ENCODE peak calls at places on chromosomes 5 and 9, in five cellular contexts. One of them, this sample, is unnamed.

GRCh38 chr5:16970826-16971225 is 34.7 kb upstream of the MYO10 start:
- DNase-seq in hepatocyte: no peak
- DNase-seq in BJ: no peak
- DNase-seq in OCI-LY7: no peak
- DNase-seq in heart left ventricle: no peak
- DNase-seq in this sample: no peak

GRCh38 chr9:89844075-89844474 is 239.3 kb downstream of the GADD45G start:
- DNase-seq in BJ: no peak
- DNase-seq in heart left ventricle: no peak
- DNase-seq in hepatocyte: no peak
- DNase-seq in OCI-LY7: no peak
- DNase-seq in this sample: no peak

GRCh38 chr5:159571501-159572244 is 241.4 kb upstream of the IL12B start:
- DNase-seq in BJ: no peak
- DNase-seq in hepatocyte: peak; percentile 36
- DNase-seq in OCI-LY7: no peak
- DNase-seq in heart left ventricle: no peak
- DNase-seq in this sample: no peak

GRCh38 chr9:1721219-1721618 is 293.9 kb upstream of the SMARCA2 start:
- DNase-seq in heart left ventricle: no peak
- DNase-seq in hepatocyte: no peak
- DNase-seq in OCI-LY7: no peak
- DNase-seq in BJ: no peak
- DNase-seq in this sample: no peak

GRCh38 chr9:105318729-105319513 is 74.5 kb downstream of the SLC44A1 start:
- DNase-seq in hepatocyte: peak; percentile 41
- DNase-seq in heart left ventricle: no peak
- DNase-seq in BJ: no peak
- DNase-seq in OCI-LY7: peak; percentile 61
- DNase-seq in this sample: no peak

GRCh38 chr9:2599896-2600295 is 21.7 kb upstream of the VLDLR start:
- DNase-seq in BJ: no peak
- DNase-seq in hepatocyte: no peak
- DNase-seq in heart left ventricle: no peak
- DNase-seq in OCI-LY7: no peak
- DNase-seq in this sample: no peak

GRCh38 chr5:124602925-124603650 is 143.4 kb downstream of the ZNF608 start:
- DNase-seq in BJ: no peak
- DNase-seq in heart left ventricle: no peak
- DNase-seq in OCI-LY7: no peak
- DNase-seq in hepatocyte: no peak
- DNase-seq in this sample: no peak

GRCh38 chr5:39580702-39581498 is 156.1 kb upstream of the DAB2 start:
- DNase-seq in heart left ventricle: no peak
- DNase-seq in hepatocyte: no peak
- DNase-seq in BJ: peak; percentile 39
- DNase-seq in OCI-LY7: no peak
- DNase-seq in this sample: peak; percentile 65

GRCh38 chr9:131254107-131254491 is 22.2 kb downstream of the FAM78A start:
- DNase-seq in hepatocyte: peak; percentile 44
- DNase-seq in BJ: no peak
- DNase-seq in OCI-LY7: peak; percentile 82
- DNase-seq in heart left ventricle: peak; percentile 67
- DNase-seq in this sample: no peak

GRCh38 chr5:57650360-57651069 is 167.9 kb upstream of the ACTBL2 start:
- DNase-seq in hepatocyte: peak; percentile 75
- DNase-seq in heart left ventricle: no peak
- DNase-seq in OCI-LY7: peak; percentile 29
- DNase-seq in BJ: peak; percentile 7
- DNase-seq in this sample: peak; percentile 31

GRCh38 chr9:31355965-31356364 is 1028.5 kb upstream of the ACO1 start:
- DNase-seq in OCI-LY7: no peak
- DNase-seq in BJ: no peak
- DNase-seq in hepatocyte: no peak
- DNase-seq in heart left ventricle: no peak
- DNase-seq in this sample: no peak

GRCh38 chr5:34621280-34622045 is 34.7 kb upstream of the RAI14 start:
- DNase-seq in heart left ventricle: no peak
- DNase-seq in hepatocyte: no peak
- DNase-seq in OCI-LY7: no peak
- DNase-seq in BJ: no peak
- DNase-seq in this sample: no peak

GRCh38 chr5:100772011-100772410 is 131.1 kb downstream of the ST8SIA4 start:
- DNase-seq in BJ: no peak
- DNase-seq in hepatocyte: no peak
- DNase-seq in OCI-LY7: no peak
- DNase-seq in heart left ventricle: no peak
- DNase-seq in this sample: no peak

GRCh38 chr9:35501941-35502340 is 12.0 kb downstream of the RUSC2 start:
- DNase-seq in BJ: no peak
- DNase-seq in hepatocyte: no peak
- DNase-seq in OCI-LY7: no peak
- DNase-seq in heart left ventricle: no peak
- DNase-seq in this sample: no peak

GRCh38 chr5:63255609-63256008 is 677.0 kb downstream of the LRRC70 start:
- DNase-seq in BJ: no peak
- DNase-seq in OCI-LY7: no peak
- DNase-seq in hepatocyte: no peak
- DNase-seq in heart left ventricle: no peak
- DNase-seq in this sample: no peak

GRCh38 chr5:59724482-59725392 is 168.8 kb downstream of the PDE4D start:
- DNase-seq in heart left ventricle: no peak
- DNase-seq in BJ: no peak
- DNase-seq in OCI-LY7: peak; percentile 55
- DNase-seq in hepatocyte: peak; percentile 57
- DNase-seq in this sample: no peak

GRCh38 chr5:67095346-67095871 is 101.2 kb downstream of the CD180 start:
- DNase-seq in hepatocyte: peak; percentile 50
- DNase-seq in BJ: no peak
- DNase-seq in heart left ventricle: peak; percentile 84
- DNase-seq in OCI-LY7: no peak
- DNase-seq in this sample: no peak

GRCh38 chr9:35914307-35914807 is 5.1 kb downstream of the SPAAR start:
- DNase-seq in BJ: no peak
- DNase-seq in OCI-LY7: peak; percentile 10
- DNase-seq in heart left ventricle: peak; percentile 84
- DNase-seq in hepatocyte: peak; percentile 81
- DNase-seq in this sample: no peak

GRCh38 chr9:16825364-16825763 is 45.1 kb downstream of the BNC2 start:
- DNase-seq in OCI-LY7: no peak
- DNase-seq in hepatocyte: no peak
- DNase-seq in BJ: peak; percentile 29
- DNase-seq in heart left ventricle: no peak
- DNase-seq in this sample: peak; percentile 33

GRCh38 chr5:142316681-142317080 is 8.1 kb downstream of the SPRY4 start:
- DNase-seq in BJ: no peak
- DNase-seq in heart left ventricle: no peak
- DNase-seq in hepatocyte: no peak
- DNase-seq in OCI-LY7: no peak
- DNase-seq in this sample: no peak

GRCh38 chr9:113446323-113446740 is 17.2 kb upstream of the RGS3 start:
- DNase-seq in hepatocyte: peak; percentile 56
- DNase-seq in OCI-LY7: peak; percentile 68
- DNase-seq in heart left ventricle: no peak
- DNase-seq in BJ: no peak
- DNase-seq in this sample: no peak

GRCh38 chr5:91690921-91691320 is 307.8 kb upstream of the ARRDC3 start:
- DNase-seq in heart left ventricle: no peak
- DNase-seq in OCI-LY7: no peak
- DNase-seq in hepatocyte: no peak
- DNase-seq in BJ: no peak
- DNase-seq in this sample: no peak

GRCh38 chr9:20355022-20355421 is 267.3 kb downstream of the MLLT3 start:
- DNase-seq in hepatocyte: peak; percentile 12
- DNase-seq in OCI-LY7: no peak
- DNase-seq in heart left ventricle: no peak
- DNase-seq in BJ: peak; percentile 53
- DNase-seq in this sample: peak; percentile 53

GRCh38 chr5:142422426-142422825 is 97.6 kb upstream of the SPRY4 start:
- DNase-seq in hepatocyte: no peak
- DNase-seq in heart left ventricle: no peak
- DNase-seq in OCI-LY7: no peak
- DNase-seq in BJ: peak; percentile 18
- DNase-seq in this sample: peak; percentile 42

GRCh38 chr9:133440884-133441283 is 18.7 kb downstream of the ADAMTS13 start:
- DNase-seq in hepatocyte: no peak
- DNase-seq in OCI-LY7: no peak
- DNase-seq in BJ: no peak
- DNase-seq in heart left ventricle: no peak
- DNase-seq in this sample: no peak

GRCh38 chr5:32241034-32241783 is 67.1 kb upstream of the GOLPH3 start:
- DNase-seq in hepatocyte: no peak
- DNase-seq in OCI-LY7: no peak
- DNase-seq in BJ: no peak
- DNase-seq in heart left ventricle: no peak
- DNase-seq in this sample: no peak

GRCh38 chr9:124858330-124859046 is 3.3 kb downstream of the RPL35 start:
- DNase-seq in BJ: no peak
- DNase-seq in OCI-LY7: no peak
- DNase-seq in heart left ventricle: no peak
- DNase-seq in hepatocyte: no peak
- DNase-seq in this sample: no peak

GRCh38 chr9:124860582-124861341 is 995 bp downstream of the RPL35 start:
- DNase-seq in heart left ventricle: no peak
- DNase-seq in OCI-LY7: no peak
- DNase-seq in BJ: no peak
- DNase-seq in hepatocyte: no peak
- DNase-seq in this sample: no peak

GRCh38 chr9:124859803-124860581 is 1.8 kb downstream of the RPL35 start:
- DNase-seq in heart left ventricle: no peak
- DNase-seq in OCI-LY7: no peak
- DNase-seq in BJ: no peak
- DNase-seq in hepatocyte: no peak
- DNase-seq in this sample: no peak

GRCh38 chr9:124863371-124863831 is 1.5 kb downstream of the ARPC5L start:
- DNase-seq in heart left ventricle: no peak
- DNase-seq in OCI-LY7: no peak
- DNase-seq in hepatocyte: no peak
- DNase-seq in BJ: no peak
- DNase-seq in this sample: no peak

DNA sequence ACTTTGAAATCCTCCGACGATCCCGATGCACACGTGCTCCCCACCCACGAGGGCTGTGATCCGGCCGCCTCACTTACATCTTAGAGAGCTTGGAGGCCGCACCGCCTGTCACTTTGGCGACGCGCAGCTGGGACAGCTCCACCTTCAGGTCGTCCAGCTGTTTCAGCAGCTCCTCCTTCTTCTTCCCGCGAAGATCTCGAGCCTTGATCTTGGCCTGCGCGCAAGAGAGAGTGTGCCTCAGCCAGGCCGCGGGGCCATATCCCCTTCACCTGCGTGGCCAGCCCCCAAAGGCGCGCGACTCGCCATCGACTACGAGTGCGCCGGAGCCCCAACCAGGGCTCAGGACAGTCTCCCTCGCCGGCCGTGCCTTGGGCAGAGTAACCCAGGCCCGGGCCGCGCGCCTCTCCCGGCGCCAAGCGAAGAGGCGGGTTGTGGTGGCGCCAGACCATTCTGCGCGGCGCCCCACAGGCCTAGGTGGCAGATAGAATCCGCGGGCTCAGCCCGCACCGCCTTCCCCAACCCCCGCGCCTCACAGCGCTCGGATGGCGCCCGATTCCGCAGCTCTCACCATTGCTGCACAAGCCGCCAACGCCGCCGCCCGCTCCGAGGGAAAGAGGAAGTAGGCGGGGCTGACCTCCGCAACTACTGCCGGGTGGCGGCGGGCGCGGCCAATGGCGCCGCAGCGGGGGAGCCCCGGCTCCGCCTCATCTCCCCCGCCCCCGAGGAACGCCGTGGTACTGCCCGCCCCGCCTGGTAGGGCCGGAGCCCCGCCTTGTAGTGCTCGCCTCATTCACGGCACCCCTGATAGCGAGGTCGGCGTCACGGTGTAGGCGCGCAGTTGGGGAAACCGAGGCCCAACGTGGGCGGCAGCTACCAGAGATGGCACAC is at the start of the genes ARPC5L and RPL35:
- DNase-seq in heart left ventricle: peak; percentile 96
- DNase-seq in BJ: peak; percentile 53
- DNase-seq in OCI-LY7: peak; percentile 97
- DNase-seq in hepatocyte: peak; percentile 98
- DNase-seq in this sample: peak; percentile 64
- TF ChIP-seq CTCF in heart left ventricle: no peak
- TF ChIP-seq CTCF in BJ: peak; percentile 40
- TF ChIP-seq CTCF in OCI-LY7: peak; percentile 64
- TF ChIP-seq CTCF in hepatocyte: peak; percentile 40
- TF ChIP-seq CTCF in this sample: peak; percentile 32

DNA sequence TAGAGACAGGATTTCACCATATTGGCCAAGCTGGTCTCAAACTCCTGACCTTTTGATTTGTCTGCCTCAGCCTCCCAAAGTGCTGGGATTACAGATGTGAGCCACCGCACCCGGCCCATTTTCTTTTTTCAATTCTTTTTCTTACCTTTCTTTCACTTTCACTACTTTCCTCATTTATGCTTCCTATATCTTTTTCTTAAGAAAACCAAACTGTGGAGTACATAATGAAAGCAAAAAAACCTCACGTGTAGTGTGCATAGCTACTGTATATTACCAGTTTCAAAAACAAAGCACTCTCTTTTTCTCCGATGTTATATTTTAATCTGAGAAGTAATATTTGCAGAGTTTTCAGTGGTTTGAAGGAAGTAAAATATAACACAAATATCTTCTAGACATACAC is 8.0 kb upstream of the CAST start:
- DNase-seq in heart left ventricle: no peak
- DNase-seq in OCI-LY7: no peak
- DNase-seq in BJ: no peak
- DNase-seq in hepatocyte: no peak
- DNase-seq in this sample: no peak
- H3K4me3 ChIP-seq in heart left ventricle: no peak overlapping the region
- H3K4me3 ChIP-seq in OCI-LY7: no peak overlapping the region
- H3K4me3 ChIP-seq in BJ: no peak overlapping the region
- H3K4me3 ChIP-seq in hepatocyte: no peak overlapping the region
- H3K4me3 ChIP-seq in this sample: no peak overlapping the region

GRCh38 chr5:154776167-154776566 is 21.0 kb downstream of the LARP1 start:
- DNase-seq in hepatocyte: no peak
- DNase-seq in heart left ventricle: no peak
- DNase-seq in OCI-LY7: no peak
- DNase-seq in BJ: no peak
- DNase-seq in this sample: no peak

GRCh38 chr5:154782326-154782725 is 27.1 kb downstream of the LARP1 start:
- DNase-seq in heart left ventricle: no peak
- DNase-seq in BJ: no peak
- DNase-seq in OCI-LY7: no peak
- DNase-seq in hepatocyte: no peak
- DNase-seq in this sample: no peak

GRCh38 chr5:154780128-154780527 is 25.0 kb downstream of the LARP1 start:
- DNase-seq in hepatocyte: no peak
- DNase-seq in heart left ventricle: no peak
- DNase-seq in BJ: no peak
- DNase-seq in OCI-LY7: no peak
- DNase-seq in this sample: no peak

GRCh38 chr5:154779105-154779504 is 23.9 kb downstream of the LARP1 start:
- DNase-seq in hepatocyte: peak; percentile 57
- DNase-seq in heart left ventricle: no peak
- DNase-seq in BJ: peak; percentile 54
- DNase-seq in OCI-LY7: no peak
- DNase-seq in this sample: peak; percentile 61

GRCh38 chr5:154778534-154778933 is 23.4 kb downstream of the LARP1 start:
- DNase-seq in OCI-LY7: no peak
- DNase-seq in heart left ventricle: no peak
- DNase-seq in hepatocyte: no peak
- DNase-seq in BJ: no peak
- DNase-seq in this sample: no peak
- TF ChIP-seq CTCF in OCI-LY7: no peak
- TF ChIP-seq CTCF in heart left ventricle: no peak
- TF ChIP-seq CTCF in hepatocyte: no peak
- TF ChIP-seq CTCF in BJ: no peak
- TF ChIP-seq CTCF in this sample: no peak

GRCh38 chr9:88583901-88584596 is 49.1 kb downstream of the NXNL2 start:
- DNase-seq in OCI-LY7: peak; percentile 5
- DNase-seq in hepatocyte: no peak
- DNase-seq in heart left ventricle: no peak
- DNase-seq in BJ: peak; percentile 65
- DNase-seq in this sample: peak; percentile 34
- H3K4me3 ChIP-seq in OCI-LY7: no peak overlapping the region
- H3K4me3 ChIP-seq in hepatocyte: no peak overlapping the region
- H3K4me3 ChIP-seq in heart left ventricle: no peak overlapping the region
- H3K4me3 ChIP-seq in BJ: no peak overlapping the region
- H3K4me3 ChIP-seq in this sample: no peak overlapping the region